ENCODE peak calls at places on chromosomes 1 and 21, in nine cellular contexts. R is endodermal cell, H is OCI-LY7, M is pancreas, J is brain microvascular endothelial cell, U is spleen, F is tibial artery, P is right atrium auricular region, O is GM23338. A is an unnamed sample.

GRCh38 chr21:38712076-38712475 is 93.7 kb upstream of the ETS2 start:
- DNase-seq in P (no peak), J (peak; percentile 23), M (no peak), H (peak; percentile 22), U (no peak), F (peak; percentile 28), O (peak; percentile 77), R (peak; percentile 82), A (peak; percentile 47)

GRCh38 chr1:177849130-177849529 is 120.7 kb downstream of the SEC16B start:
- DNase-seq in P (no peak), O (no peak), U (no peak), F (no peak), H (no peak), R (no peak), J (no peak), M (no peak), A (no peak)

GRCh38 chr1:234875953-234876814 is 252.5 kb downstream of the TOMM20 start:
- DNase-seq in U (no peak), H (no peak), R (no peak), M (peak; percentile 77), O (no peak), J (peak; percentile 42), F (peak; percentile 38), P (peak; percentile 82), A (no peak)

GRCh38 chr1:207097871-207098324 is 6.1 kb upstream of the C4BPA start:
- DNase-seq in H (no peak), R (no peak), J (no peak), P (no peak), M (no peak), U (no peak), F (no peak), O (no peak), A (peak; percentile 30)

GRCh38 chr1:198620951-198621824 is 17.7 kb upstream of the PTPRC start:
- DNase-seq in H (peak; percentile 97), O (no peak), P (no peak), R (no peak), F (no peak), M (no peak), J (no peak), U (peak; percentile 87), A (no peak)

GRCh38 chr1:31505884-31506497 is 70.3 kb upstream of the TINAGL1 start:
- DNase-seq in H (no peak), M (no peak), F (no peak), R (no peak), O (no peak), U (no peak), P (peak; percentile 56), J (peak; percentile 37), A (no peak)

GRCh38 chr1:152141971-152142584 is 16.9 kb downstream of the RPTN start:
- DNase-seq in P (no peak), J (peak; percentile 82), M (peak; percentile 34), O (peak; percentile 90), F (peak; percentile 62), H (peak; percentile 24), U (no peak), R (peak; percentile 79), A (peak; percentile 58)

GRCh38 chr1:16172964-16173446 is 17.1 kb upstream of the EPHA2 start:
- DNase-seq in U (no peak), O (no peak), F (no peak), R (no peak), M (no peak), H (no peak), J (peak; percentile 58), P (peak; percentile 74), A (no peak)

GRCh38 chr1:32464716-32465540 is at the start of gene ZBTB8B:
- DNase-seq in H (no peak), J (peak; percentile 37), R (peak; percentile 99), O (peak; percentile 99), U (peak; percentile 79), P (no peak), M (peak; percentile 69), F (peak; percentile 55), A (peak; percentile 95)

GRCh38 chr1:154270833-154271232 is 1.6 kb upstream of the HAX1 start:
- DNase-seq in F (no peak), H (no peak), R (no peak), J (no peak), O (no peak), U (no peak), M (no peak), P (no peak), A (no peak)

GRCh38 chr1:208007938-208008342 is 97.0 kb upstream of the CD34 start:
- DNase-seq in H (no peak), R (no peak), P (no peak), O (no peak), U (no peak), M (no peak), F (no peak), J (peak; percentile 78), A (peak; percentile 39)

GRCh38 chr1:203467550-203467921 is 8.1 kb upstream of the PRELP start:
- DNase-seq in R (no peak), J (no peak), O (no peak), U (no peak), M (no peak), H (no peak), F (peak; percentile 97), P (peak; percentile 94), A (no peak)

GRCh38 chr1:85413169-85413568 is 51.8 kb downstream of the DDAH1 start:
- DNase-seq in F (no peak), U (no peak), P (no peak), H (no peak), M (no peak), O (no peak), R (no peak), J (no peak), A (no peak)

GRCh38 chr1:109296782-109297181 is 10.0 kb downstream of the MYBPHL start:
- DNase-seq in J (no peak), M (no peak), U (no peak), H (no peak), R (no peak), F (no peak), P (no peak), O (no peak), A (no peak)

GRCh38 chr1:24745711-24746582 is 700 bp downstream of the CLIC4 start:
- DNase-seq in U (peak; percentile 64), H (peak; percentile 67), J (no peak), P (peak; percentile 84), R (peak; percentile 68), M (peak; percentile 48), O (peak; percentile 60), F (peak; percentile 89), A (no peak)

GRCh38 chr1:2212542-2213491 is 15.3 kb upstream of the SKI start:
- DNase-seq in M (peak; percentile 78), J (peak; percentile 97), H (no peak), F (peak; percentile 95), U (peak; percentile 94), R (peak; percentile 97), O (peak; percentile 98), P (peak; percentile 97), A (peak; percentile 86)

GRCh38 chr1:110420023-110420662 is 12.6 kb upstream of the LAMTOR5 start:
- DNase-seq in F (no peak), H (no peak), P (no peak), R (no peak), U (no peak), J (no peak), M (no peak), O (no peak), A (no peak)

GRCh38 chr1:62398377-62398776 is 38.5 kb upstream of the USP1 start:
- DNase-seq in O (no peak), P (no peak), R (no peak), M (no peak), U (no peak), F (no peak), H (no peak), J (peak; percentile 60), A (peak; percentile 80)

GRCh38 chr21:38386967-38387366 is 111.3 kb downstream of the ERG start:
- DNase-seq in H (no peak), J (peak; percentile 60), O (no peak), U (no peak), R (no peak), P (no peak), F (no peak), M (no peak), A (no peak)

GRCh38 chr1:162305969-162306368 is 70.7 kb downstream of the SPATA46 start:
- DNase-seq in O (no peak), U (no peak), P (no peak), J (peak; percentile 43), H (no peak), F (no peak), M (peak; percentile 36), R (no peak), A (peak; percentile 17)

GRCh38 chr1:76426606-76427005 is 352.1 kb downstream of the ST6GALNAC3 start:
- DNase-seq in M (no peak), R (no peak), F (no peak), U (no peak), P (no peak), J (peak; percentile 31), O (no peak), H (no peak), A (no peak)

GRCh38 chr21:41321211-41321907 is 4.8 kb downstream of the FAM3B start:
- DNase-seq in M (no peak), O (no peak), J (no peak), P (no peak), R (no peak), U (no peak), F (no peak), H (peak; percentile 95), A (no peak)
- TF ChIP-seq CTCF in M (no peak), O (no peak), J (no peak), P (no peak), R (no peak), U (no peak), F (no peak), H (peak; percentile 73), A (no peak)

GRCh38 chr1:11802973-11803885 is 2.5 kb downstream of the MTHFR start:
- DNase-seq in R (peak; percentile 98), H (peak; percentile 90), J (peak; percentile 92), U (peak; percentile 97), O (peak; percentile 97), M (peak; percentile 85), F (peak; percentile 96), P (peak; percentile 95), A (peak; percentile 72)
- H3K27ac ChIP-seq in R (peak overlapping the region; percentile 48), H (peak overlapping the region; percentile 59), J (peak overlapping the region; percentile 15), U (peak overlapping the region; percentile 98), O (peak overlapping the region; percentile 94), M (peak overlapping the region; percentile 99), F (peak overlapping the region; percentile 97), P (peak overlapping the region; percentile 96), A (peak overlapping the region; percentile 99)

GRCh38 chr1:27018316-27018715 is 5.7 kb upstream of the TENT5B start:
- DNase-seq in H (no peak), F (no peak), O (no peak), J (no peak), R (no peak), P (no peak), M (no peak), U (no peak), A (no peak)
- TF ChIP-seq CTCF in H (no peak), F (no peak), O (no peak), J (no peak), R (no peak), P (no peak), M (no peak), U (no peak), A (no peak)

GRCh38 chr1:77682442-77683141 is at the start of gene ZZZ3:
- DNase-seq in F (peak; percentile 92), R (peak; percentile 96), M (peak; percentile 89), P (peak; percentile 95), J (peak; percentile 94), H (peak; percentile 98), U (peak; percentile 97), O (peak; percentile 97), A (peak; percentile 91)
- H3K27ac ChIP-seq in F (peak within 1 kb of the TSS; percentile 90), R (peak within 1 kb of the TSS; percentile 98), M (peak within 1 kb of the TSS; percentile 97), P (peak within 1 kb of the TSS; percentile 97), J (peak within 1 kb of the TSS; percentile 97), H (peak within 1 kb of the TSS; percentile 87), U (peak within 1 kb of the TSS; percentile 95), O (peak within 1 kb of the TSS; percentile 100), A (peak within 1 kb of the TSS; percentile 96)

A was measured in RWPE1.